ENCODE peak calls at places on chromosomes 7 and 10, in nine cellular contexts. O is CD4-positive, alpha-beta memory T cell; D is neural progenitor cell; R is psoas muscle; L is heart right ventricle; S is aorta; G is breast epithelium; M is heart left ventricle; V is WERI-Rb-1. H is an unnamed sample. For H3K36me3 and H3K27me3, the result is how much of the 10 kb centered on the place peaks cover.

GRCh38 chr7:100493476-100494264 is 9.9 kb downstream of the NYAP1 start:
- DNase-seq in V (peak), M (peak), G (no peak), O (peak), L (peak), D (peak), R (peak), S (no peak), H (peak)

GRCh38 chr7:137734221-137734620 is 112.6 kb downstream of the DGKI start:
- DNase-seq in G (no peak), R (no peak), V (no peak), O (no peak), S (no peak), M (no peak), D (no peak), L (no peak), H (no peak)

GRCh38 chr7:112437038-112437437 is 13.2 kb upstream of the IFRD1 start:
- DNase-seq in L (no peak), O (no peak), S (no peak), D (no peak), M (no peak), R (no peak), G (no peak), V (no peak), H (no peak)

GRCh38 chr7:22350466-22351328 is 6.3 kb downstream of the RAPGEF5 start:
- DNase-seq in O (no peak), R (no peak), D (no peak), L (no peak), G (no peak), S (no peak), M (no peak), V (no peak), H (no peak)

GRCh38 chr10:110498087-110498981 is 627 bp downstream of the DUSP5 start:
- DNase-seq in R (peak), V (peak), O (peak), D (peak), M (peak), S (peak), G (peak), L (peak), H (peak)

GRCh38 chr7:34728156-34728555 is 70.1 kb downstream of the NPSR1 start:
- DNase-seq in D (no peak), L (no peak), G (no peak), M (no peak), V (no peak), S (no peak), R (no peak), O (no peak), H (no peak)

GRCh38 chr7:138352570-138353461 is 107.2 kb upstream of the TRIM24 start:
- DNase-seq in R (no peak), S (no peak), L (no peak), G (no peak), O (no peak), V (no peak), D (no peak), M (no peak), H (no peak)

GRCh38 chr7:158274404-158274811 is 313.2 kb downstream of the PTPRN2 start:
- DNase-seq in S (peak), M (no peak), R (peak), D (no peak), G (no peak), O (no peak), V (no peak), L (no peak), H (no peak)

GRCh38 chr10:3761111-3761686 is 23.8 kb downstream of the KLF6 start:
- DNase-seq in R (no peak), L (no peak), S (no peak), D (no peak), G (no peak), V (no peak), M (no peak), O (no peak), H (no peak)

GRCh38 chr7:111168182-111168581 is 77.3 kb downstream of the LRRN3 start:
- DNase-seq in S (no peak), V (no peak), M (no peak), R (no peak), O (no peak), D (no peak), L (no peak), G (no peak), H (no peak)

GRCh38 chr10:98745645-98746044 is 298.9 kb upstream of the HPS1 start:
- DNase-seq in D (peak), M (no peak), S (no peak), G (no peak), R (no peak), O (no peak), V (no peak), L (no peak), H (no peak)

GRCh38 chr7:135207739-135208416 is 3.4 kb downstream of the WDR91 start:
- DNase-seq in M (no peak), G (no peak), R (no peak), D (no peak), L (no peak), O (no peak), V (no peak), S (no peak), H (no peak)

GRCh38 chr7:64882341-64883112 is 20.5 kb upstream of the ZNF273 start:
- DNase-seq in V (no peak), O (no peak), R (peak), M (peak), D (no peak), G (peak), L (peak), S (peak), H (peak)

GRCh38 chr10:101006593-101007098 is 7.0 kb downstream of the LZTS2 start:
- DNase-seq in G (no peak), M (peak), R (no peak), O (no peak), L (no peak), D (no peak), S (peak), V (no peak), H (no peak)

GRCh38 chr7:28329616-28330373 is 82.5 kb upstream of the CREB5 start:
- DNase-seq in L (no peak), S (no peak), D (no peak), V (no peak), R (no peak), M (no peak), G (no peak), O (no peak), H (no peak)

GRCh38 chr7:116540743-116541142 is 15.9 kb downstream of the CAV1 start:
- DNase-seq in G (no peak), S (no peak), D (no peak), R (no peak), M (no peak), V (no peak), O (no peak), L (no peak), H (no peak)

GRCh38 chr7:89458076-89458475 is 662.5 kb upstream of the TEX47 start:
- DNase-seq in L (no peak), D (no peak), S (no peak), M (no peak), R (no peak), G (no peak), V (no peak), O (no peak), H (no peak)

GRCh38 chr7:112529486-112529885 is 48.7 kb downstream of the LSMEM1 start:
- DNase-seq in D (no peak), R (no peak), S (no peak), L (no peak), G (no peak), V (peak), M (no peak), O (no peak), H (no peak)

GRCh38 chr10:26697922-26698608 is 564 bp downstream of the PDSS1 start:
- DNase-seq in G (no peak), D (peak), M (no peak), O (no peak), R (no peak), V (no peak), L (no peak), S (no peak), H (no peak)

DNA sequence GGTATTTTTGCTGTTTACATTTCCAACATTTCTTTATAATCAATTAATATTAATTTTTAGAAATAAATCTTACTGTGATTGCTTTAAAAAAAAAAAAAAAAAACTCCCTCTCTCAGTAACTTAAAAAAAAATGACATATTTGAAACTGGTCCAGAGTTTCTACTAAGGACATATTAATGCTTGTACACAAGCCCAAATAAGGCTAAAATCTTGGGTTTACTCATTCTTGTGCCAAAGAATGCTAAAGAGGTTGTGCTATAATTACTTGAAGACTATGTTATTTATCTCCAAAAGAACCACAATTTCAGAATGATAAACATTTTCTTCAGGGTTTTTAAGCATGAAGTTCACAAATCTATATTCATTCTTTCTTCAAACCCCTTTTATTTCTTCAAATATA is 39.4 kb upstream of the PHF14 start:
- DNase-seq in O (no peak), V (no peak), S (no peak), G (no peak), D (no peak), R (no peak), L (no peak), M (no peak), H (no peak)
- H3K36me3 ChIP-seq in O (under half), V (under half), S (under half), G (under half), D (under half), R (under half), L (under half), M (half or more), H (under half)

DNA sequence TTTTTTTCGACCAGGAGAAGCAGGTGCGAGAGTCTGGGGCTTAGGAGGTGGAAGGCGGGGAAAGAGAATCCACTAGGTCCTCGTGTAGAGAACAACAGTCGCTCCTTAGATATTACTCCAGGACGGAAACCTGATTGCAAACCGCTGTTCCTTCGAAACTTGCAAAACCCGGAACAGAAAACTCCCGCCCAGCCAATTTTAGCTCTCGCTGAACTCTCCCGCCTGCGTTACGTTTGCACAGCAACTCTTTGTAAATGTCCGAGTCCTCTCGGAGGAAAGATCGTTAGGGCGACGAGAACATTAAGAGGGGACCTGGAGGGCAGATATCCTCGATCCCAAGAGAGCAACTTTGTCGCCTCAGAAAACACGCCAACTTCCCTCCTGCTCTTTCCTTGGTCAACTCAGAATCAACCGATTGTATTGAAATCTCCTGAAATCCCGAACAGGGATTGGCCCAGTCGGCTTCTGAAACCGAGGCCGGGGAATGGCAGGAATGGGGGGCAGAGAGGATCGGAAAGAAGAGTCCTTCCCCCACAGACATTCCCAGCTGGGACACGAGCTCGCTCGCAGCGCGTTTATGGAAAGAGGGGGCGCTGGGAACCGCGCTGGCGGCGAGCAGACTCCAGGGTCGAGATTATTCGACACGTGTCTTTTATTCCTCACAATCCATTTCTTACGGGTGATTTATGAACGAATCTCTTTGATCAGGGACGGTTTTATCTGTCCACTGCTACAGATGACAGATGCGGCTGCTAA is 9.9 kb downstream of the TWIST1 start:
- DNase-seq in G (no peak), S (peak), R (no peak), V (no peak), O (no peak), M (no peak), D (peak), L (peak), H (no peak)
- H3K27me3 ChIP-seq in G (under half), S (under half), R (under half), V (under half), O (under half), M (half or more), D (half or more), L (half or more), H (half or more)

GRCh38 chr10:23174974-23175512 is 17.1 kb upstream of the PTF1A start:
- DNase-seq in M (no peak), O (no peak), S (no peak), G (no peak), V (no peak), R (no peak), D (no peak), L (no peak), H (no peak)
- H3K4me3 ChIP-seq in M (no peak), O (no peak), S (no peak), G (no peak), V (no peak), R (no peak), D (no peak), L (no peak), H (no peak)

DNA sequence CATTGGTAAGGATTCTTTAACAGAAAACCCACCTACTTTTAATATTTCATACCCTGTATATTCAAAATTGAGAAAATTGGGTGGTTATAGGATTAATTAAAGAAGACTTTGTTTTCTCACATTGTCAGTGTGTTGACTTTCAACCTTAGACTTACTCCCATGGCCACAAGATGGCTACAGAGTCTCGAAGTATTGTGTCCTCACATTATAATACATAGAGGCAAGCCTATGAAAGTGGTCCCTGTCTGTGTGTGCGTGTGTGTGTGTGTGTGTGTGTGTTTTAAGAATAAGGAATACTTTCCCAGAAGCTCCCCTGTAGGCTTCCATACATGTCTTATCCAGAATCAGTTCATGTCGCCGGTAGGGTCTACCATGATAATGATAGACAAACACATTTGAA is 180.0 kb downstream of the PHF14 start:
- DNase-seq in O (no peak), S (no peak), D (peak), G (no peak), M (no peak), R (no peak), V (no peak), L (no peak), H (no peak)
- H3K36me3 ChIP-seq in O (under half), S (under half), D (under half), G (under half), M (under half), R (under half), V (under half), L (under half), H (under half)

GRCh38 chr7:108420482-108420908 is 35.7 kb downstream of the NRCAM start:
- DNase-seq in V (no peak), S (no peak), M (no peak), D (no peak), O (no peak), L (no peak), R (no peak), G (no peak), H (no peak)
- H3K27me3 ChIP-seq in V (under half), S (under half), M (under half), D (under half), O (under half), L (under half), R (under half), G (under half), H (half or more)

GRCh38 chr10:14330390-14331071 is at the start of gene FRMD4A:
- DNase-seq in D (no peak), O (no peak), R (no peak), S (no peak), M (no peak), V (no peak), L (no peak), G (no peak), H (no peak)

GRCh38 chr10:14327535-14327934 is 3.2 kb downstream of the FRMD4A start:
- DNase-seq in S (no peak), G (no peak), L (no peak), V (no peak), M (no peak), R (no peak), D (no peak), O (no peak), H (no peak)

GRCh38 chr10:14326581-14326980 is 4.1 kb downstream of the FRMD4A start:
- DNase-seq in L (no peak), O (no peak), D (no peak), R (no peak), G (no peak), V (peak), S (no peak), M (no peak), H (no peak)

GRCh38 chr10:14328881-14329280 is 1.8 kb downstream of the FRMD4A start:
- DNase-seq in M (no peak), R (no peak), G (no peak), S (no peak), D (no peak), V (no peak), L (no peak), O (no peak), H (no peak)

GRCh38 chr10:14329609-14330246 is 996 bp downstream of the FRMD4A start:
- DNase-seq in R (no peak), G (no peak), O (no peak), M (no peak), V (no peak), S (no peak), D (peak), L (no peak), H (no peak)
- H3K4me3 ChIP-seq in R (no peak), G (no peak), O (no peak), M (no peak), V (no peak), S (no peak), D (no peak), L (no peak), H (no peak)

GRCh38 chr7:128948312-128948973 is 10.7 kb downstream of the IRF5 start:
- DNase-seq in L (no peak), R (no peak), O (no peak), M (no peak), G (no peak), D (no peak), S (no peak), V (no peak), H (no peak)
- H3K36me3 ChIP-seq in L (under half), R (under half), O (under half), M (under half), G (under half), D (under half), S (under half), V (under half), H (under half)